ENCODE peak calls at places on chromosomes 2 and 18, in eight cellular contexts. F is suprapubic skin, P is upper lobe of left lung, C is left colon, I is astrocyte, U is heart right ventricle, S is Calu3, X is cardiac fibroblast. E is an unnamed sample.

GRCh38 chr2:62216616-62217015 is 20.7 kb downstream of the B3GNT2 start:
- DNase-seq in F (no peak), P (no peak), C (no peak), I (peak), U (peak), S (no peak), X (peak), E (no peak)

GRCh38 chr2:46179037-46179621 is 118.1 kb upstream of the EPAS1 start:
- DNase-seq in F (no peak), P (no peak), C (peak), I (peak), U (peak), S (no peak), X (peak), E (no peak)

GRCh38 chr18:23341383-23341782 is 111.7 kb upstream of the RIOK3 start:
- DNase-seq in F (no peak), P (no peak), C (no peak), I (peak), U (no peak), S (no peak), X (peak), E (peak)

GRCh38 chr2:239197146-239197545 is 203.7 kb downstream of the HDAC4 start:
- DNase-seq in F (peak), P (peak), C (peak), I (no peak), U (no peak), S (no peak), X (no peak), E (no peak)

GRCh38 chr2:72951303-72952095 is 34.2 kb downstream of the EMX1 start:
- DNase-seq in F (no peak), P (no peak), C (no peak), I (no peak), U (no peak), S (no peak), X (no peak), E (no peak)

GRCh38 chr2:210309546-210310233 is 5.3 kb downstream of the MYL1 start:
- DNase-seq in F (no peak), P (no peak), C (no peak), I (no peak), U (no peak), S (no peak), X (no peak), E (no peak)

GRCh38 chr2:8691859-8692437 is 10.1 kb downstream of the ID2 start:
- DNase-seq in F (no peak), P (no peak), C (no peak), I (no peak), U (no peak), S (no peak), X (no peak), E (no peak)

GRCh38 chr2:130380096-130380934 is 24.5 kb downstream of the PTPN18 start:
- DNase-seq in F (no peak), P (no peak), C (no peak), I (no peak), U (no peak), S (no peak), X (no peak), E (peak)

GRCh38 chr2:159138642-159139182 is 147.8 kb downstream of the WDSUB1 start:
- DNase-seq in F (no peak), P (no peak), C (no peak), I (peak), U (no peak), S (no peak), X (no peak), E (no peak)

GRCh38 chr18:58934356-58934755 is 69.7 kb downstream of the ZNF532 start:
- DNase-seq in F (no peak), P (no peak), C (no peak), I (no peak), U (no peak), S (no peak), X (no peak), E (no peak)

GRCh38 chr2:75030218-75031009 is 72.0 kb downstream of the POLE4 start:
- DNase-seq in F (no peak), P (no peak), C (no peak), I (no peak), U (no peak), S (no peak), X (no peak), E (no peak)

GRCh38 chr2:123468071-123468470 is 557.0 kb upstream of the CNTNAP5 start:
- DNase-seq in F (no peak), P (no peak), C (no peak), I (no peak), U (no peak), S (no peak), X (peak), E (no peak)

GRCh38 chr2:12173271-12173942 is 427.0 kb downstream of the LPIN1 start:
- DNase-seq in F (no peak), P (no peak), C (no peak), I (no peak), U (no peak), S (no peak), X (peak), E (no peak)

GRCh38 chr18:36186461-36187137 is 698 bp upstream of the MOCOS start:
- DNase-seq in F (peak), P (peak), C (peak), I (no peak), U (peak), S (peak), X (peak), E (peak)

E was measured in ascending aorta.